ENCODE peak calls at places on chromosomes 1 and 21, in six cellular contexts. H is GM23338, A is HepG2, K is H1, V is K562, X is GM12878. U is an unnamed sample.

GRCh38 chr1:7576946-7577657 is 194.0 kb upstream of the VAMP3 start:
- DNase-seq in A (no peak), V (peak; percentile 55), H (peak; percentile 44), K (no peak), X (no peak), U (peak; percentile 40)

GRCh38 chr1:28296401-28297220 is 32.2 kb upstream of the MED18 start:
- DNase-seq in X (no peak), K (peak; percentile 66), H (peak; percentile 91), V (peak; percentile 71), A (peak; percentile 88), U (peak; percentile 72)

GRCh38 chr1:246012271-246012854 is 494.7 kb downstream of the SMYD3 start:
- DNase-seq in H (peak; percentile 64), V (peak; percentile 55), A (peak; percentile 34), K (no peak), X (no peak), U (no peak)

GRCh38 chr1:5830771-5831599 is 161.2 kb downstream of the NPHP4 start:
- DNase-seq in A (no peak), K (peak; percentile 93), V (peak; percentile 72), H (peak; percentile 84), X (no peak), U (peak; percentile 93)

GRCh38 chr1:100517517-100517916 is 20.4 kb upstream of the GPR88 start:
- DNase-seq in V (no peak), A (no peak), X (no peak), K (no peak), H (no peak), U (no peak)

GRCh38 chr1:233038581-233038980 is 88.2 kb downstream of the NTPCR start:
- DNase-seq in A (no peak), X (no peak), K (no peak), H (no peak), V (no peak), U (no peak)

GRCh38 chr21:32403201-32403701 is 9.3 kb upstream of the EVA1C start:
- DNase-seq in V (peak; percentile 76), A (peak; percentile 48), K (peak; percentile 63), H (peak; percentile 92), X (peak; percentile 3), U (peak; percentile 58)

GRCh38 chr1:116284819-116285390 is 88.1 kb upstream of the ATP1A1 start:
- DNase-seq in X (no peak), A (no peak), V (no peak), K (no peak), H (no peak), U (no peak)

GRCh38 chr21:42527489-42528158 is 14.0 kb downstream of the SLC37A1 start:
- DNase-seq in H (no peak), A (no peak), K (no peak), V (no peak), X (peak; percentile 80), U (no peak)

GRCh38 chr1:924619-925323 is 1.0 kb downstream of the SAMD11 start:
- DNase-seq in H (peak; percentile 73), K (peak; percentile 75), V (peak; percentile 75), X (no peak), A (no peak), U (peak; percentile 63)

GRCh38 chr1:219555802-219556201 is 57.1 kb downstream of the ZC3H11B start:
- DNase-seq in V (no peak), H (no peak), K (no peak), A (no peak), X (no peak), U (no peak)

GRCh38 chr1:196608401-196609113 is at the start of gene KCNT2:
- DNase-seq in V (peak; percentile 13), H (peak; percentile 99), X (no peak), A (no peak), K (peak; percentile 93), U (peak; percentile 97)

GRCh38 chr1:118905206-118905605 is 82.9 kb downstream of the TBX15 start:
- DNase-seq in K (no peak), A (no peak), V (no peak), X (no peak), H (no peak), U (no peak)

GRCh38 chr1:206105612-206106011 is 11.6 kb downstream of the AVPR1B start:
- DNase-seq in V (no peak), X (no peak), A (peak; percentile 29), K (peak; percentile 27), H (no peak), U (no peak)

DNA sequence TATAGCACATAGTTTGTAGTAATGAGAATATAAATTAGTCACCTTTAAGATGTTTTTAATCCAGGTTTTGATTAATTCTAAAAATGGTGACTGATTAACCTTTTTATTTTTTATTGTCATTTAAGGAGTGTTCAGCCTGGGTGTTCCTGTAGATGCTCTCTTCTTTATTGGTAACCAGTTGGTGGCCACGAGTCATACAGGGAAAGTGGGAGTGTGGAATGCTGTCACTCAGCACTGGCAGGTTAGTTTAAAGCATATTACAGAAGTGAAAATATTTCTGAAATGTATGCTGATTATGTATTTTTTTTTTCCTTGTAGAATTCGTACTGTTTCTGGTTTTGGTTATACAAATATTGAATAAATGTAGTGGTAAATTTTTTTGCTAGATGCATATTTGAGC is 28.1 kb downstream of the KCTD3 start:
- DNase-seq in K (no peak), X (no peak), A (no peak), V (no peak), H (no peak), U (no peak)
- TF ChIP-seq CREB1 in K (no peak), X (no peak), A (no peak), V (no peak), H (no peak), U (no peak)

DNA sequence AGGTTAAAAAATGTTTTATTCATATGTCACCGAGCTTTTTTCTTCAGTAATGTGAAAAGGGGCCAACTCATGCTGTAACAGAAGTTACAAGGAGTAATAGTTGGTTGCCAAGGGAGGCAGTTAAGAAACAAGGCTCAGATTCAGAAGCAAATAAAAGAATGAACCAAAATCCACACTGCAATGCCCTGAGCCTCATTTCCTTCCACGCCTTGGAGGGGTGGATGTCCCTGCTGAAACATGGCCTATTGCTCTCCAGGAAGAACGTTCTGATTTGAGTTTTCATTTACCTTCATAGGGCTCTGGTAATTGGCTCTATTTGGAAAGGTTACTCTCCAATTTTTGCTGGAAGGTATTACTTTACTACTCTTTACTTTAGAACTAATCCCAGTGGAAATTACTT is 24.4 kb downstream of the ALG14 start:
- DNase-seq in V (no peak), A (no peak), K (no peak), H (no peak), X (no peak), U (no peak)
- TF ChIP-seq CREB1 in V (no peak), A (no peak), K (no peak), H (no peak), X (no peak), U (no peak)

GRCh38 chr1:92186081-92186480 is 31.6 kb upstream of the C1orf146 start:
- DNase-seq in A (peak; percentile 3), H (no peak), V (no peak), K (no peak), X (no peak), U (no peak)

GRCh38 chr1:92188436-92189255 is 29.1 kb upstream of the C1orf146 start:
- DNase-seq in H (no peak), V (no peak), X (no peak), K (no peak), A (no peak), U (no peak)

GRCh38 chr1:92194516-92194915 is 23.2 kb upstream of the C1orf146 start:
- DNase-seq in V (no peak), X (no peak), A (no peak), H (no peak), K (no peak), U (no peak)

GRCh38 chr1:92192246-92192645 is 25.5 kb upstream of the C1orf146 start:
- DNase-seq in A (no peak), K (no peak), V (no peak), H (no peak), X (no peak), U (no peak)

DNA sequence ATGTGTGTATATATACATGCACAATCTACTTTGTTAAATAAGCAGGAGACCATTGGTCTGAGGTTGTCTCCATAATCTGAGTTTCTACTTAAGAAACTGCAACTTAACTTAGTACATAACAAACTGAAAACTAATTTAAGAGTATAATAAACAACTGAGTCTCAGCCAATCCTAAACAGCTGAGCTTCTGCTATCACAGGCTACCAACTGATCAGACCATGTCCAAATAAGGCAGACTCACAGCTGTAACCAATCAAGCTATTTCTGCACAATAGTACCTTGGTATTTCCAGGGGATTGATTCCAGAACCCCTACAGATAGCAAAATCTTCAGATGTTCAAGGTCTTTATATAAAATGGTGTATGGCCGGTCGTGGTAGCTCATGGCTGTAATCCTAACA is 26.0 kb upstream of the C1orf146 start:
- DNase-seq in X (no peak), A (no peak), V (no peak), K (no peak), H (no peak), U (no peak)
- TF ChIP-seq CREB1 in X (no peak), A (no peak), V (no peak), K (no peak), H (no peak), U (no peak)

GRCh38 chr1:16083486-16083885 is 10.0 kb upstream of the FAM131C start:
- DNase-seq in X (no peak), K (no peak), V (no peak), A (no peak), H (no peak), U (no peak)
- TF ChIP-seq CREB1 in X (no peak), K (no peak), V (no peak), A (no peak), H (no peak), U (no peak)

GRCh38 chr1:93814059-93814794 is 64.8 kb downstream of the DNTTIP2 start:
- DNase-seq in H (peak; percentile 87), A (peak; percentile 79), K (peak; percentile 67), X (peak; percentile 40), V (peak; percentile 47), U (peak; percentile 65)

GRCh38 chr1:93810316-93810715 is 68.7 kb downstream of the DNTTIP2 start:
- DNase-seq in H (no peak), X (no peak), A (no peak), K (no peak), V (no peak), U (no peak)

GRCh38 chr1:93814795-93815737 is 63.9 kb downstream of the DNTTIP2 start:
- DNase-seq in X (no peak), V (peak; percentile 35), H (peak; percentile 27), K (no peak), A (no peak), U (peak; percentile 19)

GRCh38 chr1:93813076-93813475 is 65.9 kb downstream of the DNTTIP2 start:
- DNase-seq in V (no peak), X (no peak), A (peak; percentile 40), K (no peak), H (no peak), U (no peak)

DNA sequence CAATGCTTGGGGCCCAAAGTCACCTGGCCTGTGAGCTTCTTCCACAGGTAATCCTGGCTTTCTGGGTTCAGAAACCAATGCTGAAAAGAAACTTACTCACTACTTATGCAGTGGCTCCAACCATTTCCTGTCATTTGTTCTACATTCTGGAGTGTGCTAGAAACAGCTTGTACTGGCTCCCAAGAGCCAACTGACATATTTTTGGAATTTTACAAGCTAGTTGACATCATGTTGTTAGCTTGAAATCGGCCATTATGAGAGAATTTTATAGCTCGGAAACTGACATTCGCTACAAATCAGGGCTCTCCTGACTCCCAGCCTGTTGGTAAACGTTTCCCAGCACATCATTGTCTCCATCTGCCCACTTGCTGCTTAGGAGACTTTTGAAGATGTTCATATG is 67.4 kb downstream of the DNTTIP2 start:
- DNase-seq in A (no peak), V (no peak), K (no peak), H (no peak), X (no peak), U (no peak)
- TF ChIP-seq CREB1 in A (no peak), V (no peak), K (no peak), H (no peak), X (no peak), U (no peak)

GRCh38 chr1:51627672-51628071 is 10.8 kb downstream of the OSBPL9 start:
- DNase-seq in A (peak; percentile 49), K (no peak), H (peak; percentile 75), V (no peak), X (no peak), U (no peak)
- TF ChIP-seq CREB1 in A (no peak), K (no peak), H (no peak), V (no peak), X (peak; percentile 12), U (no peak)